ENCODE peak calls at places on chromosomes 11 and 22, in nine cellular contexts. S is dorsolateral prefrontal cortex; T is T-helper 17 cell; C is neural progenitor cell; B is stimulated activated CD4-positive, alpha-beta T cell treated with anti-CD3 and anti-CD28 coated beads, TNF-alpha, amount 100 ng/mL, for 24 hours; E is germinal center; R is NCI-H1092; Z is activated CD4-positive, alpha-beta T cell treated with anti-CD3 and anti-CD28 coated beads, Interleukin-2, amount 10 ng/mL, durations not matched to agents 7 days and 5 days; J is occipital lobe. L is an unnamed sample.

GRCh38 chr11:103794262-103794661 is 242.2 kb upstream of the DDI1 start:
- DNase-seq in Z (no peak), T (no peak), B (no peak), J (no peak), E (no peak), C (no peak), S (no peak), R (no peak), L (no peak)

GRCh38 chr11:78354741-78355705 is 62.6 kb downstream of the GAB2 start:
- DNase-seq in E (no peak), Z (no peak), T (no peak), S (no peak), B (no peak), C (peak; percentile 59), J (no peak), R (peak; percentile 89), L (peak; percentile 55)

GRCh38 chr11:63671322-63672155 is at the start of gene ATL3:
- DNase-seq in R (peak; percentile 95), J (peak; percentile 96), T (peak; percentile 90), C (peak; percentile 98), B (peak; percentile 94), E (peak; percentile 96), Z (peak; percentile 95), S (peak; percentile 98), L (peak; percentile 99)

GRCh38 chr11:95913830-95914229 is 10.1 kb downstream of the MTMR2 start:
- DNase-seq in C (no peak), J (no peak), Z (no peak), R (no peak), S (no peak), E (no peak), T (no peak), B (no peak), L (no peak)

GRCh38 chr11:12692238-12693074 is 18.2 kb downstream of the TEAD1 start:
- DNase-seq in E (no peak), Z (no peak), R (peak; percentile 49), J (peak; percentile 34), C (peak; percentile 66), T (no peak), B (no peak), S (peak; percentile 74), L (peak; percentile 77)

GRCh38 chr11:119190531-119190930 is 5.3 kb downstream of the NHERF4 start:
- DNase-seq in E (no peak), Z (no peak), R (no peak), J (no peak), T (no peak), C (no peak), S (no peak), B (no peak), L (peak; percentile 31)

GRCh38 chr22:23825246-23825905 is 13.4 kb downstream of the DERL3 start:
- DNase-seq in J (no peak), E (no peak), T (no peak), B (no peak), R (no peak), C (no peak), S (no peak), Z (no peak), L (peak; percentile 9)

GRCh38 chr11:119803726-119804294 is 74.8 kb upstream of the NECTIN1 start:
- DNase-seq in Z (no peak), E (no peak), B (no peak), C (no peak), T (no peak), S (no peak), R (no peak), J (no peak), L (peak; percentile 34)

GRCh38 chr11:125270711-125271110 is 106.2 kb downstream of the PKNOX2 start:
- DNase-seq in T (no peak), Z (no peak), J (no peak), B (no peak), E (no peak), S (no peak), R (no peak), C (no peak), L (no peak)

GRCh38 chr11:73439002-73439843 is 63.0 kb downstream of the RELT start:
- DNase-seq in S (no peak), R (no peak), Z (no peak), C (no peak), E (no peak), J (no peak), T (no peak), B (no peak), L (no peak)

GRCh38 chr22:20771918-20772625 is 1.8 kb upstream of the SERPIND1 start:
- DNase-seq in E (no peak), B (no peak), Z (no peak), C (peak; percentile 46), T (no peak), J (no peak), S (no peak), R (no peak), L (no peak)

GRCh38 chr22:40818192-40818746 is 877 bp downstream of the SLC25A17 start:
- DNase-seq in S (no peak), C (no peak), R (no peak), B (no peak), T (no peak), J (no peak), Z (no peak), E (peak; percentile 7), L (no peak)